ENCODE peak calls at places on chromosomes 16 and 17, in seven cellular contexts. One of them, this sample, is unnamed. For H3K36me3 and H3K4me1, the result is how much of the 10 kb centered on the place peaks cover.

GRCh38 chr16:86059253-86060171 is 160.6 kb downstream of the IRF8 start:
- DNase-seq in endodermal cell: peak
- DNase-seq in sigmoid colon: peak
- DNase-seq in GM23338: no peak
- DNase-seq in Peyer's patch: peak
- DNase-seq in adrenal gland: peak
- DNase-seq in tibial nerve: peak
- DNase-seq in this sample: no peak

GRCh38 chr17:8210761-8211458 is 535 bp upstream of the AURKB start:
- DNase-seq in endodermal cell: no peak
- DNase-seq in sigmoid colon: no peak
- DNase-seq in GM23338: no peak
- DNase-seq in Peyer's patch: no peak
- DNase-seq in adrenal gland: no peak
- DNase-seq in tibial nerve: no peak
- DNase-seq in this sample: no peak

GRCh38 chr17:34207572-34207971 is 47.5 kb upstream of the CCL2 start:
- DNase-seq in endodermal cell: no peak
- DNase-seq in sigmoid colon: no peak
- DNase-seq in GM23338: no peak
- DNase-seq in Peyer's patch: no peak
- DNase-seq in adrenal gland: no peak
- DNase-seq in tibial nerve: no peak
- DNase-seq in this sample: no peak

GRCh38 chr17:75159196-75160031 is 5.1 kb upstream of the JPT1 start:
- DNase-seq in endodermal cell: no peak
- DNase-seq in sigmoid colon: no peak
- DNase-seq in GM23338: no peak
- DNase-seq in Peyer's patch: peak
- DNase-seq in adrenal gland: peak
- DNase-seq in tibial nerve: no peak
- DNase-seq in this sample: no peak

GRCh38 chr16:64532117-64532516 is 589.7 kb downstream of the CDH11 start:
- DNase-seq in endodermal cell: no peak
- DNase-seq in sigmoid colon: no peak
- DNase-seq in GM23338: no peak
- DNase-seq in Peyer's patch: no peak
- DNase-seq in adrenal gland: no peak
- DNase-seq in tibial nerve: no peak
- DNase-seq in this sample: no peak

GRCh38 chr17:32849879-32850278 is 27.0 kb downstream of the MYO1D start:
- DNase-seq in endodermal cell: no peak
- DNase-seq in sigmoid colon: no peak
- DNase-seq in GM23338: no peak
- DNase-seq in Peyer's patch: no peak
- DNase-seq in adrenal gland: no peak
- DNase-seq in tibial nerve: no peak
- DNase-seq in this sample: no peak

GRCh38 chr17:6551909-6552768 is 4.2 kb downstream of the PITPNM3 start:
- DNase-seq in endodermal cell: no peak
- DNase-seq in sigmoid colon: peak
- DNase-seq in GM23338: peak
- DNase-seq in Peyer's patch: peak
- DNase-seq in adrenal gland: peak
- DNase-seq in tibial nerve: no peak
- DNase-seq in this sample: no peak

GRCh38 chr16:49260253-49260652 is 21.4 kb downstream of the CBLN1 start:
- DNase-seq in endodermal cell: no peak
- DNase-seq in sigmoid colon: no peak
- DNase-seq in GM23338: no peak
- DNase-seq in Peyer's patch: no peak
- DNase-seq in adrenal gland: no peak
- DNase-seq in tibial nerve: no peak
- DNase-seq in this sample: no peak

GRCh38 chr16:79980650-79981521 is 380.3 kb upstream of the MAF start:
- DNase-seq in endodermal cell: no peak
- DNase-seq in sigmoid colon: no peak
- DNase-seq in GM23338: peak
- DNase-seq in Peyer's patch: no peak
- DNase-seq in adrenal gland: peak
- DNase-seq in tibial nerve: no peak
- DNase-seq in this sample: no peak

GRCh38 chr16:67468731-67469130 is 12.2 kb downstream of the ATP6V0D1 start:
- DNase-seq in endodermal cell: no peak
- DNase-seq in sigmoid colon: no peak
- DNase-seq in GM23338: no peak
- DNase-seq in Peyer's patch: no peak
- DNase-seq in adrenal gland: no peak
- DNase-seq in tibial nerve: no peak
- DNase-seq in this sample: no peak

GRCh38 chr17:5446786-5447185 is 7.8 kb upstream of the C1QBP start:
- DNase-seq in endodermal cell: no peak
- DNase-seq in sigmoid colon: no peak
- DNase-seq in GM23338: no peak
- DNase-seq in Peyer's patch: no peak
- DNase-seq in adrenal gland: no peak
- DNase-seq in tibial nerve: no peak
- DNase-seq in this sample: no peak

GRCh38 chr16:21599994-21600773 is 807 bp downstream of the METTL9 start:
- DNase-seq in endodermal cell: no peak
- DNase-seq in sigmoid colon: no peak
- DNase-seq in GM23338: peak
- DNase-seq in Peyer's patch: no peak
- DNase-seq in adrenal gland: peak
- DNase-seq in tibial nerve: no peak
- DNase-seq in this sample: peak

GRCh38 chr16:19289805-19290490 is 4.4 kb downstream of the CLEC19A start:
- DNase-seq in endodermal cell: peak
- DNase-seq in sigmoid colon: no peak
- DNase-seq in GM23338: peak
- DNase-seq in Peyer's patch: no peak
- DNase-seq in adrenal gland: no peak
- DNase-seq in tibial nerve: no peak
- DNase-seq in this sample: no peak

DNA sequence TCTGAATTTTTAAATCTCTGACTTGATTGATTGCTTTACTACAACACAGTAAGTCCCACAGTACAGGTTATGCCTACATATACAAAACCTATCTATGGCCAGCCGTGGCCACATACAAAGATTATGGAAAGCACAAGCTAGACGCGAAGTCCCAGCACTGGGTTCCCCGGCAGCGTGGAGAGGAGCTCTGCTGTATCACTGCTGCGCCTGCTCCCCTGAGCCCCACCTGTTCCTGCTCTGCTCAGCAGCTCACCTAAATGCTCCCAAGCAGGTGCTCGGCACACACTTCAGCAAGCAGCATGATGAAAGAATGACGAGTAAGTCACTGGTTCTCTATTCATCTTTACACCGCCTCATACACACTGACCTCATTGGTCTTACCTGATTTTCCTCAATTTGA is 20.6 kb downstream of the ZDHHC7 start:
- DNase-seq in endodermal cell: no peak
- DNase-seq in sigmoid colon: no peak
- DNase-seq in GM23338: no peak
- DNase-seq in Peyer's patch: no peak
- DNase-seq in adrenal gland: no peak
- DNase-seq in tibial nerve: no peak
- DNase-seq in this sample: no peak
- H3K36me3 ChIP-seq in endodermal cell: half or more
- H3K36me3 ChIP-seq in sigmoid colon: under half
- H3K36me3 ChIP-seq in GM23338: under half
- H3K36me3 ChIP-seq in Peyer's patch: half or more
- H3K36me3 ChIP-seq in adrenal gland: half or more
- H3K36me3 ChIP-seq in tibial nerve: under half
- H3K36me3 ChIP-seq in this sample: under half

GRCh38 chr16:56789360-56789759 is 59.4 kb downstream of the NUP93 start:
- DNase-seq in endodermal cell: no peak
- DNase-seq in sigmoid colon: no peak
- DNase-seq in GM23338: no peak
- DNase-seq in Peyer's patch: peak
- DNase-seq in adrenal gland: peak
- DNase-seq in tibial nerve: no peak
- DNase-seq in this sample: peak
- TF ChIP-seq CTCF in endodermal cell: peak
- TF ChIP-seq CTCF in sigmoid colon: no peak
- TF ChIP-seq CTCF in GM23338: peak
- TF ChIP-seq CTCF in Peyer's patch: peak
- TF ChIP-seq CTCF in adrenal gland: peak
- TF ChIP-seq CTCF in tibial nerve: no peak
- TF ChIP-seq CTCF in this sample: peak

GRCh38 chr16:9095998-9096397 is 4.6 kb downstream of the HAPSTR1 start:
- DNase-seq in endodermal cell: no peak
- DNase-seq in sigmoid colon: no peak
- DNase-seq in GM23338: no peak
- DNase-seq in Peyer's patch: no peak
- DNase-seq in adrenal gland: no peak
- DNase-seq in tibial nerve: no peak
- DNase-seq in this sample: no peak
- H3K4me1 ChIP-seq in endodermal cell: under half
- H3K4me1 ChIP-seq in sigmoid colon: half or more
- H3K4me1 ChIP-seq in GM23338: under half
- H3K4me1 ChIP-seq in Peyer's patch: under half
- H3K4me1 ChIP-seq in adrenal gland: half or more
- H3K4me1 ChIP-seq in tibial nerve: half or more
- H3K4me1 ChIP-seq in this sample: under half

GRCh38 chr17:69082696-69083095 is 22.0 kb upstream of the ABCA9 start:
- DNase-seq in endodermal cell: no peak
- DNase-seq in sigmoid colon: no peak
- DNase-seq in GM23338: no peak
- DNase-seq in Peyer's patch: no peak
- DNase-seq in adrenal gland: no peak
- DNase-seq in tibial nerve: no peak
- DNase-seq in this sample: no peak
- H3K36me3 ChIP-seq in endodermal cell: under half
- H3K36me3 ChIP-seq in sigmoid colon: under half
- H3K36me3 ChIP-seq in GM23338: under half
- H3K36me3 ChIP-seq in Peyer's patch: under half
- H3K36me3 ChIP-seq in adrenal gland: under half
- H3K36me3 ChIP-seq in tibial nerve: under half
- H3K36me3 ChIP-seq in this sample: under half

GRCh38 chr17:81715872-81716673 is 4.0 kb downstream of the SLC25A10 start:
- DNase-seq in endodermal cell: no peak
- DNase-seq in sigmoid colon: no peak
- DNase-seq in GM23338: no peak
- DNase-seq in Peyer's patch: no peak
- DNase-seq in adrenal gland: peak
- DNase-seq in tibial nerve: no peak
- DNase-seq in this sample: no peak

GRCh38 chr17:81716674-81716996 is 4.6 kb downstream of the SLC25A10 start:
- DNase-seq in endodermal cell: no peak
- DNase-seq in sigmoid colon: peak
- DNase-seq in GM23338: no peak
- DNase-seq in Peyer's patch: no peak
- DNase-seq in adrenal gland: no peak
- DNase-seq in tibial nerve: no peak
- DNase-seq in this sample: no peak

GRCh38 chr17:81717766-81718089 is 5.6 kb downstream of the SLC25A10 start:
- DNase-seq in endodermal cell: no peak
- DNase-seq in sigmoid colon: no peak
- DNase-seq in GM23338: no peak
- DNase-seq in Peyer's patch: no peak
- DNase-seq in adrenal gland: no peak
- DNase-seq in tibial nerve: no peak
- DNase-seq in this sample: no peak

GRCh38 chr17:81715107-81715871 is 3.2 kb downstream of the SLC25A10 start:
- DNase-seq in endodermal cell: no peak
- DNase-seq in sigmoid colon: peak
- DNase-seq in GM23338: no peak
- DNase-seq in Peyer's patch: no peak
- DNase-seq in adrenal gland: peak
- DNase-seq in tibial nerve: no peak
- DNase-seq in this sample: no peak

DNA sequence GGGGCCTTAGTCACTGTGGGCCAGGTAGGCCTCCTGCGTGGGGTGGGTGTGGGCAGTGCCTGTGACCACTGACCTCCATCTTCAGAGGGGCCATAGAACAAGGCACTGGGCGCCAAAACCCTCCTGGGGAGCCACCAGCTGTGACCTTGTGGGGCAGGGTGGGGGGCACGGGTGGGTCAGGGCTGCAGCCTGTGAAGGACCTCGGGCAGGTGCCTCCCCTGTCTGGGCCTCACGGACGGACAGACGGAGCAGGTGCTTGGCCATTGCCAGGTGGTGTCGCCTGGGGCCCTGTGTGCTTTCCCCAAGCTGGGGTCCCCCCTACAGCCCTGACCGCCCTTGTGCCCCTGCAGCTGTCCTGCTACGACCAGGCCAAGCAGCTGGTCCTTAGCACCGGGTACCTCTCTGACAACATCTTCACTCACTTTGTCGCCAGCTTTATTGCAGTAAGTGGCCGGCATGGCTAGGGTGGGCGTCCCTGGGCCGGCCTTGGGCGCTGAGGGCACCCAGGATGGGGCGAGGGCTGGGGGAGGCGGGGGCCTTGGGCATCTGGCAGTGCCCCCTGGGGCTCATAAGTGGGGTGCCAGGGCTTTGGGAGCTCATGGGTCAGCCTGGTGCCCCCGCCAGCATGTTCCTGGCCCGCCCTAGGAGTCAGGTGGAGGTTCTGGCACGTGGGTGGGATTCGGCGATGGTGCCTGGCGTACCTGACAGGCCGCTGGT is 5.1 kb downstream of the SLC25A10 start:
- DNase-seq in endodermal cell: no peak
- DNase-seq in sigmoid colon: peak
- DNase-seq in GM23338: no peak
- DNase-seq in Peyer's patch: no peak
- DNase-seq in adrenal gland: no peak
- DNase-seq in tibial nerve: no peak
- DNase-seq in this sample: no peak
- TF ChIP-seq CTCF in endodermal cell: no peak
- TF ChIP-seq CTCF in sigmoid colon: no peak
- TF ChIP-seq CTCF in GM23338: no peak
- TF ChIP-seq CTCF in Peyer's patch: no peak
- TF ChIP-seq CTCF in adrenal gland: no peak
- TF ChIP-seq CTCF in tibial nerve: no peak
- TF ChIP-seq CTCF in this sample: no peak

GRCh38 chr16:9109255-9109654 is 17.8 kb downstream of the HAPSTR1 start:
- DNase-seq in endodermal cell: no peak
- DNase-seq in sigmoid colon: no peak
- DNase-seq in GM23338: no peak
- DNase-seq in Peyer's patch: no peak
- DNase-seq in adrenal gland: no peak
- DNase-seq in tibial nerve: no peak
- DNase-seq in this sample: no peak
- H3K4me1 ChIP-seq in endodermal cell: under half
- H3K4me1 ChIP-seq in sigmoid colon: half or more
- H3K4me1 ChIP-seq in GM23338: half or more
- H3K4me1 ChIP-seq in Peyer's patch: under half
- H3K4me1 ChIP-seq in adrenal gland: half or more
- H3K4me1 ChIP-seq in tibial nerve: half or more
- H3K4me1 ChIP-seq in this sample: under half

DNA sequence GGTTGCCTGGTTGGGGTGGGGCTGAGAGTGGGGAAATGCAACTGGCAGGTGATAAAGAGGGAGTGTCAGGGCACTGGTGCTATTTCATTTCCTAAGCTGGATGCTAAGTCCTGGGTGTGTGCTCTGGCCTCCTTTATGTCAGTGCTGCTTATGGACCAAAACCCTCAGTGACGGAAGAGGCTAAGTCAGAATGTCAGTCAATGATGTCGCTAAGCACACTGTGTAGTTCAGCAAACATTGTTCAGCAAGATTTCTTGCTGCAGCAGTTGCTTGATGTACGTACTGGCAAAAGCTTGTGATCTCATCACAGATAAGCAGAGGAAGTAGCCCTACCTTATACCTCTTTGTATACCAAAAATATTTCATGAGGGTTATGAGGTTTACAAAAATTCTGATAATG is 16.5 kb upstream of the FLCN start:
- DNase-seq in endodermal cell: no peak
- DNase-seq in sigmoid colon: no peak
- DNase-seq in GM23338: no peak
- DNase-seq in Peyer's patch: no peak
- DNase-seq in adrenal gland: no peak
- DNase-seq in tibial nerve: no peak
- DNase-seq in this sample: no peak
- H3K36me3 ChIP-seq in endodermal cell: half or more
- H3K36me3 ChIP-seq in sigmoid colon: under half
- H3K36me3 ChIP-seq in GM23338: under half
- H3K36me3 ChIP-seq in Peyer's patch: half or more
- H3K36me3 ChIP-seq in adrenal gland: half or more
- H3K36me3 ChIP-seq in tibial nerve: under half
- H3K36me3 ChIP-seq in this sample: under half